ENCODE peak calls at places on chromosome 12, in seven cellular contexts. One of them, this sample, is unnamed. For H3K27me3, the result is how much of the 10 kb centered on the place peaks cover.

GRCh38 chr12:76192416-76192815 is 107.9 kb upstream of the NAP1L1 start:
- DNase-seq in GM23248: no peak
- DNase-seq in GM23338: no peak
- DNase-seq in neural progenitor cell: no peak
- DNase-seq in HCT116: no peak
- DNase-seq in hepatocyte: no peak
- DNase-seq in Karpas-422: no peak
- DNase-seq in this sample: no peak

GRCh38 chr12:60501124-60501729 is 905.4 kb downstream of the SLC16A7 start:
- DNase-seq in hepatocyte: peak
- DNase-seq in GM23248: peak
- DNase-seq in Karpas-422: no peak
- DNase-seq in GM23338: peak
- DNase-seq in neural progenitor cell: peak
- DNase-seq in HCT116: no peak
- DNase-seq in this sample: peak

GRCh38 chr12:69880566-69880965 is 55.5 kb downstream of the MYRFL start:
- DNase-seq in GM23338: peak
- DNase-seq in HCT116: peak
- DNase-seq in neural progenitor cell: peak
- DNase-seq in Karpas-422: peak
- DNase-seq in GM23248: peak
- DNase-seq in hepatocyte: no peak
- DNase-seq in this sample: no peak

GRCh38 chr12:92147491-92147890 is 1.8 kb upstream of the BTG1 start:
- DNase-seq in GM23248: no peak
- DNase-seq in HCT116: no peak
- DNase-seq in Karpas-422: peak
- DNase-seq in hepatocyte: no peak
- DNase-seq in neural progenitor cell: no peak
- DNase-seq in GM23338: no peak
- DNase-seq in this sample: peak

GRCh38 chr12:79988368-79988767 is 53.5 kb upstream of the PPP1R12A start:
- DNase-seq in GM23338: no peak
- DNase-seq in GM23248: peak
- DNase-seq in HCT116: no peak
- DNase-seq in hepatocyte: peak
- DNase-seq in neural progenitor cell: no peak
- DNase-seq in Karpas-422: no peak
- DNase-seq in this sample: no peak

GRCh38 chr12:38921025-38921677 is 15.8 kb upstream of the CPNE8 start:
- DNase-seq in GM23248: peak
- DNase-seq in HCT116: peak
- DNase-seq in GM23338: peak
- DNase-seq in hepatocyte: peak
- DNase-seq in neural progenitor cell: peak
- DNase-seq in Karpas-422: peak
- DNase-seq in this sample: peak

GRCh38 chr12:70245458-70245857 is 2.2 kb downstream of the CNOT2 start:
- DNase-seq in hepatocyte: no peak
- DNase-seq in GM23248: no peak
- DNase-seq in HCT116: no peak
- DNase-seq in Karpas-422: no peak
- DNase-seq in GM23338: no peak
- DNase-seq in neural progenitor cell: no peak
- DNase-seq in this sample: no peak

GRCh38 chr12:13749380-13749779 is 232.0 kb downstream of the GRIN2B start:
- DNase-seq in hepatocyte: no peak
- DNase-seq in neural progenitor cell: peak
- DNase-seq in GM23248: no peak
- DNase-seq in GM23338: peak
- DNase-seq in HCT116: no peak
- DNase-seq in Karpas-422: no peak
- DNase-seq in this sample: no peak

GRCh38 chr12:115660211-115660805 is 617.2 kb downstream of the MED13L start:
- DNase-seq in hepatocyte: peak
- DNase-seq in neural progenitor cell: no peak
- DNase-seq in GM23338: no peak
- DNase-seq in HCT116: no peak
- DNase-seq in GM23248: peak
- DNase-seq in Karpas-422: no peak
- DNase-seq in this sample: no peak

GRCh38 chr12:98424726-98425401 is 90.5 kb upstream of the TMPO start:
- DNase-seq in GM23248: peak
- DNase-seq in neural progenitor cell: peak
- DNase-seq in Karpas-422: peak
- DNase-seq in HCT116: peak
- DNase-seq in GM23338: peak
- DNase-seq in hepatocyte: peak
- DNase-seq in this sample: peak

GRCh38 chr12:124434364-124434763 is 133.0 kb downstream of the NCOR2 start:
- DNase-seq in HCT116: no peak
- DNase-seq in neural progenitor cell: peak
- DNase-seq in Karpas-422: no peak
- DNase-seq in GM23248: no peak
- DNase-seq in hepatocyte: no peak
- DNase-seq in GM23338: peak
- DNase-seq in this sample: no peak

GRCh38 chr12:124049451-124050094 is 76.6 kb downstream of the ZNF664 start:
- DNase-seq in HCT116: no peak
- DNase-seq in GM23338: no peak
- DNase-seq in neural progenitor cell: no peak
- DNase-seq in Karpas-422: no peak
- DNase-seq in GM23248: no peak
- DNase-seq in hepatocyte: no peak
- DNase-seq in this sample: no peak

GRCh38 chr12:91766454-91766853 is 379.2 kb downstream of the BTG1 start:
- DNase-seq in neural progenitor cell: no peak
- DNase-seq in HCT116: no peak
- DNase-seq in GM23248: no peak
- DNase-seq in hepatocyte: no peak
- DNase-seq in GM23338: no peak
- DNase-seq in Karpas-422: no peak
- DNase-seq in this sample: no peak

GRCh38 chr12:101172316-101172715 is 37.7 kb downstream of the SLC5A8 start:
- DNase-seq in HCT116: no peak
- DNase-seq in GM23248: peak
- DNase-seq in hepatocyte: peak
- DNase-seq in neural progenitor cell: peak
- DNase-seq in GM23338: peak
- DNase-seq in Karpas-422: no peak
- DNase-seq in this sample: peak

GRCh38 chr12:98646165-98646764 is 1.2 kb downstream of the APAF1 start:
- DNase-seq in GM23338: no peak
- DNase-seq in neural progenitor cell: peak
- DNase-seq in GM23248: peak
- DNase-seq in hepatocyte: peak
- DNase-seq in Karpas-422: no peak
- DNase-seq in HCT116: peak
- DNase-seq in this sample: no peak

GRCh38 chr12:82651489-82651888 is 35.2 kb upstream of the TMTC2 start:
- DNase-seq in neural progenitor cell: no peak
- DNase-seq in GM23248: no peak
- DNase-seq in HCT116: peak
- DNase-seq in hepatocyte: no peak
- DNase-seq in Karpas-422: no peak
- DNase-seq in GM23338: no peak
- DNase-seq in this sample: no peak

GRCh38 chr12:12976366-12976765 is 23.7 kb downstream of the HEBP1 start:
- DNase-seq in HCT116: no peak
- DNase-seq in GM23248: peak
- DNase-seq in Karpas-422: no peak
- DNase-seq in hepatocyte: no peak
- DNase-seq in GM23338: no peak
- DNase-seq in neural progenitor cell: no peak
- DNase-seq in this sample: no peak

GRCh38 chr12:3973939-3974644 is 100.9 kb upstream of the PARP11 start:
- DNase-seq in Karpas-422: no peak
- DNase-seq in HCT116: no peak
- DNase-seq in hepatocyte: no peak
- DNase-seq in GM23248: no peak
- DNase-seq in GM23338: no peak
- DNase-seq in neural progenitor cell: no peak
- DNase-seq in this sample: no peak

DNA sequence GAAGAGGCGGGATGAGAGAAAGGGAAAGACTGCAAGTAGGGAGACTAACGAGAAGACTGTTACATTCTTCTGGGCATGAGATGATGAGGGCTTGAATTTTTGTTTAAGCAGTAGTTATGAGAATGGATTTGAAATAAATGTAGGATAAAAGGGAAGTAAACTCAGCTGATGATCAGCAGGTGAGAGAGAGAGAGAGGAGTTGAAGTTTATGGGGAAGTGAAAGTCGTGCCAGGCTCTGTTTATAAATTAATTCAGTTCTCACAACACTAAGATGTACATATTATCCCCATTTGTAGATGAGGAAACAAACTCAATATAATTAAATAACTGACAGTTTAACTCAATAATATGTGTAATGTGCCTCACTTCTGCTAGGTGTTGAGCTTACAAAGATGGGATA is 170.0 kb upstream of the RMST start:
- DNase-seq in hepatocyte: no peak
- DNase-seq in HCT116: no peak
- DNase-seq in Karpas-422: peak
- DNase-seq in GM23248: no peak
- DNase-seq in neural progenitor cell: no peak
- DNase-seq in GM23338: no peak
- DNase-seq in this sample: no peak
- H3K4me2 ChIP-seq in hepatocyte: no peak
- H3K4me2 ChIP-seq in HCT116: no peak
- H3K4me2 ChIP-seq in Karpas-422: peak
- H3K4me2 ChIP-seq in GM23248: no peak
- H3K4me2 ChIP-seq in neural progenitor cell: no peak
- H3K4me2 ChIP-seq in GM23338: no peak
- H3K4me2 ChIP-seq in this sample: no peak

GRCh38 chr12:113056631-113057488 is at the start of gene DTX1:
- DNase-seq in Karpas-422: peak
- DNase-seq in neural progenitor cell: peak
- DNase-seq in GM23248: peak
- DNase-seq in HCT116: no peak
- DNase-seq in GM23338: peak
- DNase-seq in hepatocyte: no peak
- DNase-seq in this sample: no peak
- H3K4me3 ChIP-seq in Karpas-422: peak
- H3K4me3 ChIP-seq in neural progenitor cell: peak
- H3K4me3 ChIP-seq in GM23248: peak
- H3K4me3 ChIP-seq in HCT116: no peak
- H3K4me3 ChIP-seq in GM23338: peak
- H3K4me3 ChIP-seq in hepatocyte: peak
- H3K4me3 ChIP-seq in this sample: no peak

GRCh38 chr12:31221566-31221945 is 104.4 kb downstream of the SINHCAF start:
- DNase-seq in neural progenitor cell: no peak
- DNase-seq in GM23338: no peak
- DNase-seq in Karpas-422: no peak
- DNase-seq in GM23248: no peak
- DNase-seq in hepatocyte: no peak
- DNase-seq in HCT116: no peak
- DNase-seq in this sample: no peak

GRCh38 chr12:31222620-31223222 is 103.2 kb downstream of the SINHCAF start:
- DNase-seq in hepatocyte: no peak
- DNase-seq in GM23248: no peak
- DNase-seq in neural progenitor cell: no peak
- DNase-seq in GM23338: no peak
- DNase-seq in HCT116: no peak
- DNase-seq in Karpas-422: no peak
- DNase-seq in this sample: no peak

GRCh38 chr12:31219521-31219920 is 106.4 kb downstream of the SINHCAF start:
- DNase-seq in GM23248: no peak
- DNase-seq in hepatocyte: no peak
- DNase-seq in HCT116: no peak
- DNase-seq in Karpas-422: no peak
- DNase-seq in neural progenitor cell: no peak
- DNase-seq in GM23338: no peak
- DNase-seq in this sample: no peak

GRCh38 chr12:31220061-31220460 is 105.9 kb downstream of the SINHCAF start:
- DNase-seq in GM23248: no peak
- DNase-seq in hepatocyte: no peak
- DNase-seq in Karpas-422: no peak
- DNase-seq in neural progenitor cell: no peak
- DNase-seq in GM23338: no peak
- DNase-seq in HCT116: no peak
- DNase-seq in this sample: no peak

DNA sequence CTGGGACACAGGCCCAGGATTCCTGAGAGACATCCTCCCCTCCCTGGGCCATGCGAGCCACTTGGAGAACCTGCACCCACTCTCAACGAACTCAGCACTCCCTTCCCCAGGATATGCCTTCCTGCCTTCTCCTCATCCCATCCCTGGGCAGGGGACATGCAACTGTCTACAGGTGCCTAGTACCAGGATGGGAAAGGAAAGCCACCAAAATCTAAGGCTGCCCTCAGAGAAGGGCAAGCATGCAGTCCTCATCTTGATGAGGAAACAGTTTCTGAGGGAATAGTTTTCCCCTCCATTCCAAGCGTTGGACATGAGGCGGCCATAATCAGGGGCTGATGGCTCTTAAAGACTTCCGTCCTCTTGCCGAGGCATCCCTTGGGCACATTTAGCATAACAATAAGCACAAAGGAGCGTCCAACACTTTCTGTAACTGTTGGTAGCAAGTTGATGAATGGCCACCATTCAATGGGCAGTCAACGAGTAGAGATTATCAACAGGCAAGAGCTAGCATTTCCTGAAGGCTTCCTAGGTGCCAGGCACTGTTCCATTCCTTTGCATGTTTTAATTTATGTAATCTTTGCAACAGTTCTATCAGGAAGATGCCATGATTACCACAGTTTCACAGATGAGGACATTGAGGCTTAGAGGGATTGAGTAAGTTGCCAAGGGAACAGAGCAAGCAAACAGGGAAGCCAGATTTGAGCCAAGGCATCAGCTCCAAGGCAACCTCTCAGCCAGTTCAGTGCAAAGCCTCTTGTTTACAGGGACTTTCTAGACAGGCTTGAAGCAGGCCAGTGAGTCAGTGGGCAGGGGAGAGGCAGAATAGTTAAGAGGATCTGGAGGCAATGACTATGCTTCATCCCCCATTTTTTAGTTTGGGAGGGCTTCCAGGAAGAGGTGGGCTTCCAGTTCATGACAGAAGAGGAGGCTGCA is 105.1 kb downstream of the SINHCAF start:
- DNase-seq in HCT116: no peak
- DNase-seq in hepatocyte: peak
- DNase-seq in GM23248: peak
- DNase-seq in neural progenitor cell: no peak
- DNase-seq in GM23338: no peak
- DNase-seq in Karpas-422: no peak
- DNase-seq in this sample: no peak
- H3K27me3 ChIP-seq in HCT116: under half
- H3K27me3 ChIP-seq in hepatocyte: under half
- H3K27me3 ChIP-seq in GM23248: under half
- H3K27me3 ChIP-seq in neural progenitor cell: under half
- H3K27me3 ChIP-seq in GM23338: under half
- H3K27me3 ChIP-seq in Karpas-422: under half
- H3K27me3 ChIP-seq in this sample: under half

DNA sequence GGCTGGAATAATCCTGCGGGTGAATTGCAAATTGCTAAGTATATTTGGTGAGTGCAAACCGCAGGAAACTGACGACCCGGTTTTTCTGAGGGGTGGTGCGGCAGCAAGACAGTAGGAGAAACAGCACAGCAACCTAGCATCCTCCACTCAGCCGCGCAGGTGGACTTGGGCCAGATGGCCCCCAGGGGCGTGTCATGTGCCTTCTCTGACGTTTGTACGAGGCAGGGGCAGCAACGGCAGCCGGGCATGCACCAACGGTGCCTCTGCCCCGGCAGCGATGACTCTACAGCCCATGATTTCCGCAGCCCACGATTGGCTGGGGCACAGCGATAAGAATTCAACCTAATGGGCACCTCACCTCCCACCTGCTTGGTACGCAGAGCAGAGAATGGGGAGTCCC is 11.1 kb upstream of the CLEC2A start:
- DNase-seq in neural progenitor cell: no peak
- DNase-seq in GM23338: peak
- DNase-seq in HCT116: no peak
- DNase-seq in Karpas-422: no peak
- DNase-seq in GM23248: no peak
- DNase-seq in hepatocyte: no peak
- DNase-seq in this sample: no peak
- H3K4me2 ChIP-seq in neural progenitor cell: no peak
- H3K4me2 ChIP-seq in GM23338: no peak
- H3K4me2 ChIP-seq in HCT116: no peak
- H3K4me2 ChIP-seq in Karpas-422: no peak
- H3K4me2 ChIP-seq in GM23248: no peak
- H3K4me2 ChIP-seq in hepatocyte: no peak
- H3K4me2 ChIP-seq in this sample: no peak

This sample was measured in MM.1S.